ENCODE peak calls at places on chromosome 14, in six cellular contexts. M, E, F, H, J and Q are unnamed samples.

GRCh38 chr14:22391908-22392307 is 197.1 kb downstream of the DAD1 start:
- DNase-seq in F (peak; percentile 74), H (peak; percentile 66), M (peak; percentile 68), J (peak; percentile 93), E (peak; percentile 74), Q (peak; percentile 78)

GRCh38 chr14:22653012-22653621 is 9.0 kb upstream of the OR6J1 start:
- DNase-seq in H (peak; percentile 85), F (peak; percentile 79), E (peak; percentile 64), M (peak; percentile 77), J (peak; percentile 80), Q (peak; percentile 75)

GRCh38 chr14:28772613-28773012 is 6.0 kb downstream of the FOXG1 start:
- DNase-seq in M (no peak), F (no peak), J (no peak), H (no peak), E (no peak), Q (no peak)

GRCh38 chr14:51616724-51617409 is 34.8 kb upstream of the FRMD6 start:
- DNase-seq in M (no peak), H (no peak), J (no peak), E (peak; percentile 37), F (peak; percentile 27), Q (peak; percentile 97)

GRCh38 chr14:72839351-72839750 is 54.5 kb downstream of the DPF3 start:
- DNase-seq in F (no peak), E (no peak), H (no peak), M (no peak), J (no peak), Q (no peak)

GRCh38 chr14:73591690-73592448 is at the start of gene ACOT4:
- DNase-seq in H (peak; percentile 67), E (peak; percentile 40), F (peak; percentile 55), J (peak; percentile 29), M (peak; percentile 28), Q (no peak)

GRCh38 chr14:21735639-21736307 is 62.2 kb upstream of the OR4E1 start:
- DNase-seq in M (no peak), H (no peak), E (no peak), F (no peak), J (no peak), Q (no peak)

GRCh38 chr14:92316937-92317336 is 6.0 kb upstream of the SLC24A4 start:
- DNase-seq in H (no peak), E (no peak), J (no peak), F (no peak), M (no peak), Q (no peak)

GRCh38 chr14:90593254-90594040 is 196.6 kb downstream of the CALM1 start:
- DNase-seq in F (no peak), H (no peak), M (no peak), E (no peak), J (no peak), Q (no peak)

GRCh38 chr14:93991649-93992048 is 5.5 kb upstream of the CCDC197 start:
- DNase-seq in M (no peak), E (no peak), J (no peak), F (no peak), H (no peak), Q (no peak)

GRCh38 chr14:31084385-31084784 is 58.2 kb upstream of the STRN3 start:
- DNase-seq in M (peak; percentile 12), E (no peak), J (no peak), F (no peak), H (no peak), Q (no peak)

GRCh38 chr14:101226603-101227425 is 323.3 kb upstream of the RTL1 start:
- DNase-seq in E (no peak), J (no peak), H (no peak), M (no peak), F (no peak), Q (no peak)

DNA sequence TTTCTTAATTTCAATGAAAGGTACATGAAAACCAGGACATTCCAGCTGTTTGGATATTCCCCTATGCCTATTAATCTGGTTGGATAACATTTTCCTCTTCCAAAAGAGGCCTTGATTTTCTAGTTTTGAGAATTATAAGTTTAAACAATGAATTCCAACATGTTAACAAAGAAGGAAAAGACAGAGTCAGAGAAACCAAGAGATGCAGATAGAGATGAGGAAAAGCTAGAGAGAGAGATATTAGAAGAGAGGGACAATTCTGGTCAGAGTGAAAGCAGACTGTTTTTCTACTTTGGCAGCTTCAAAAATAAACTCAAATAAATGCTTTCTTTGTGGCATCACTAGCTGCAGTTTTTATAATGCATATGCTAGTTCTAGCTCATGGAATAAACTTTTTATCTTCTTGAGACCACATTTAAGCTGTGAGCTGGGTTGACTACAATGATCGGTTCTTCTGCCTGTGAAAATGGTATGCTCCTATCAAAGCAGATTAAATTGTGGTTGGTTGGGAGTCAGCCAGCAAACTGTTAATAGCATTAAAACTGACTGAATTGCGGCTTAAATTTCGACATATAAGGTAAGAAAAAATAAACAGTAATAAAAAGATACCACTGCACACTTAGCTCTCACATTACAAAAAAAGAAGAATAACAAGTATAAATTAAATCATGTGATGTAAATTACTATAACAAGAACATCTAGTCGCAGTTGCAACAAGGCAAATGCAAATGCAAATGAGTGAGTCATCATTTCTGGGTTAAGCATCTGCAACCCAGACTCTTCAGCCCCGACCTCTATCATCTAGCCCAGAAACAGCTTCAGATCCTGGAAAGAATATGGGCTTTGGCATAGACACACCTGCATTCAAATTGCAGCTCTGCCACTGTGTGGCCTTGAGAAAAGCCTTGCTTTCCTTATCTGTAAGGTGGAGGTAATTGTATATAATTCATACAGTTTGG is 19.7 kb upstream of the DHRS7 start:
- DNase-seq in M (no peak), E (no peak), J (peak; percentile 56), F (no peak), H (no peak), Q (no peak)
- H3K27ac ChIP-seq in M (no peak overlapping the region), E (no peak overlapping the region), J (no peak overlapping the region), F (peak overlapping the region; percentile 81), H (no peak overlapping the region), Q (no peak overlapping the region)

DNA sequence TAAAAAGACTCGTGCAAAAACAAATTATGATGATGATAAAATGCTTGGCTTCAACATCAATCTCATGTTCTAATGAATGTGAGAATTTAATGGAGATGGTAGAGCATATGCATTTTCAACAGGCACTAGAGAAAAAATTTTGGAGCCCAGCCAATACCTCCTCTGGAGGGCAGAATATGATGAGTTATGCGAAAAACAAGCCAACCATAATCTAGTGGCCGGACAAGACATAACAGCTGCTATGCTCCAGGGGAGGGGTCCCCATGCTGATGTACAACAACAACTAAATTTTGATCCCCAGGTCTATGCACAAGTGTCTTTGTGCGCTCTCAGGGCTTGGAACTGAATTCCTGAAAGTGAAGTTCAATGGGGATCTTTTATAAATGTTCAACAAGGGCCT is 1197.5 kb downstream of the LRFN5 start:
- DNase-seq in J (peak; percentile 29), H (no peak), F (no peak), E (no peak), M (no peak), Q (no peak)
- TF ChIP-seq CTCF in J (no peak), H (no peak), F (no peak), E (no peak), M (no peak), Q (no peak)

DNA sequence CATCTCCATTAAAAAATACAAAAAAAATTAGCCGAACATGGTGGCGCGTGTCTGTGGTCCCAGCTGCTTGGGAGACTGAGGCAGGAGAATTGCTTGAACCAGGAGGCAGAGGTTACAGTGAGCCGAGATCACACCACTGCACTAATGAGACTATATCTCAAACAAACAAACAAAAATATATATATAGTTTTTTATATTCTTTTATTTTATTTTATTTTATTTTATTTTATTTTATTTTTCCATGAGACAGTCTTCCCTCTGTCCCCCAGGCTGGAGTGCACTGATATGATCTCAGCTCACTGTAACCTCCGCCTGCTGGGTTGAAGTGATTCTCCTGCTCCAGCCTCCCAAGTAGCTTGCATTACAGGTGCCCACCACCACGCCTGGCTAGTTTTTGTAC is 79.5 kb downstream of the IRF2BPL start:
- DNase-seq in F (no peak), E (no peak), H (no peak), J (no peak), M (no peak), Q (no peak)
- H3K27ac ChIP-seq in F (peak overlapping the region; percentile 81), E (no peak overlapping the region), H (no peak overlapping the region), J (peak overlapping the region; percentile 98), M (peak overlapping the region; percentile 94), Q (no peak overlapping the region)

DNA sequence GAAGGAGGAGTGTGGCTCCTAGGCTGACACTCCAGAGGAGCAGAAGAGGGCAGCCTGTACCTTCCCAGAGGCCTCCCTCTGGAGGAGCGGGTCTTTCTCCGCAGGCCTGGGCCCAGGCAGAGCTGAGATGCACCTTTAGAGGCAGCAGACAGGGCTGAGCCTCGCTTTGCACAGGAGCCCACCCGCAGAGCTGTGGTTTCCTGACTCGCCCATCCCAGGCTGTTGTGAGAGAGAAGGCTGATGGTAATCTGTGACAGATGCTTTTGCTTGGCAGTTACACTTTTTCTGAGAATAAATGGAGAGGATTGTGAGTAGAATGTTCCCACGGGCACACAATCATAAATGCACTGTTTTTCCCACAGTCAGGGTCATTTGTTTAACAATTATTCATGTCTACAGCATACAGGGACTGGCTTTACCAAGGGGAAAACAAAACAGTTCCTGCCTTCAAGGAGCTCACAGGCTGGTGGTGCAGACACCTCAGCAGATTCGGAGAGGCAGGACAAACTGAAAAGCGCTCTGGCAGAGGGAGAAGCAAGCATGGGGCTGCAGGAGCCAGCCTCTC is 13.9 kb downstream of the EVL start:
- DNase-seq in E (no peak), J (peak; percentile 87), M (no peak), F (peak; percentile 47), H (peak; percentile 88), Q (peak; percentile 9)
- TF ChIP-seq CTCF in E (no peak), J (no peak), M (no peak), F (no peak), H (no peak), Q (no peak)

DNA sequence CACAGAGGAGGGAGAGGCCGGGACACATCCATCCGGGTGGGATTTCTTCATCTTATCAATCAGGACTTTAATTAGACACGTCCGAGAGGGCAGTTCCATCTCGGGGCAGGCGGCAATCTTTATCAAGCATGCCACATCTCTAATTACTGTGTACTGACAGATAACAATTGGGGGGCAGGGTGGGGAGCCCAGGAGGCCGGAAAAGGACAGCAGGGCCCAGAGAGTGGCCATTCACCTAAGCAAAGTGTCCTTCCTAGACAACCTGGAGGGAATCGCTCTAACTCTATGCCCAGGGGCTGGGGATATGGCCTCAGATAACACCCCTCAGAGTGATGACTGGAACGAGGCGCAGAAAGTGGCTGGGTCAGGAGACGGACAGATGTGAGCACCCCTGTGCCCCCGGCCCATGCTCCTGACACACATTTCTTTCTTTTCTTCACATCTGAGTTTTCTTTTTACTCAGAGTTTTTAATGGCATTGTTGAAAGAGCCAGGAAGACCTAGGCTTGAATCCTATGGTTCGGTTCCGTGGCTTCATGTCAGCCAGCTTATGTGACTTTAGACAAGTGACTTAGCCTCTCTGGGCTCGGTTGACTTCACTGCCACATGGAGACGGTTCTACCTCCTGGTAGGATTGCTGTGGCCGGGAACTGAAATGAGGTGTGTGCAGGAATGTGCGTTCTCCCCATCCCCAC is 35.9 kb upstream of the ESRRB start:
- DNase-seq in J (no peak), F (no peak), M (no peak), E (no peak), H (no peak), Q (no peak)
- H3K27ac ChIP-seq in J (no peak overlapping the region), F (no peak overlapping the region), M (no peak overlapping the region), E (no peak overlapping the region), H (no peak overlapping the region), Q (no peak overlapping the region)

DNA sequence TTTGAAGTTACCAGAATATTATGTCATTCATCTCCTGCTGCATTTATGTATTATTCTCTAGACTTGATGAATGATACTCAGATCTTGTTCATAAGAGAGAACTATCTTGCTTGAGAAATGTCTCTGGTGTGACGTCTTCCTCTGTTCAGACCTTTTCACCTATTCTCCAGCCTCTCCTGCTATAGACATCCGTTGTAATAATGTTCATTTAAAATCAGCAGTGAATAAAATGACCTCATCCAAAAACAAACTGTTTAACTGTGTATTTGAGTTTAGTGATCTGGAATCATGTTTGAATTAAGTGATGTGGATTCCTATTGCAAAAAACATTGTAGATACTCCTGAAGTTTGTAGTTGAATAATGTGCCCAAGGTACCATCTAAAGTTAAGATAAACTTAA is 487.1 kb downstream of the PCNX1 start:
- DNase-seq in M (no peak), E (no peak), J (no peak), H (no peak), F (no peak), Q (no peak)
- TF ChIP-seq CTCF in M (no peak), E (no peak), J (no peak), H (no peak), F (no peak), Q (no peak)